ENCODE peak calls at places on chromosome 3, in nine cellular contexts. V is hepatocyte, D is neural progenitor cell, X is MM.1S, Q is HCT116, I is GM23338, Y is SK-N-SH, R is OCI-LY7, O is PC-3. N is an unnamed sample.
A peak's percentile ranks its signal among the peaks of the same experiment; 100 is the strongest.

GRCh38 chr3:5565026-5565425 is 377.5 kb downstream of the EDEM1 start:
- DNase-seq in R (peak; percentile 4), V (peak; percentile 17), O (no peak), Q (no peak), I (no peak), D (no peak), Y (no peak), X (no peak), N (no peak)

GRCh38 chr3:188734395-188734794 is 437.4 kb upstream of the TPRG1 start:
- DNase-seq in O (no peak), D (no peak), Y (no peak), X (no peak), V (no peak), Q (no peak), R (no peak), I (no peak), N (no peak)

GRCh38 chr3:114743746-114744145 is 403.3 kb downstream of the ZBTB20 start:
- DNase-seq in Q (no peak), X (no peak), V (no peak), I (no peak), O (no peak), R (no peak), Y (no peak), D (no peak), N (no peak)

GRCh38 chr3:174937488-174937887 is 78.4 kb downstream of the NAALADL2 start:
- DNase-seq in X (peak; percentile 25), R (no peak), O (peak; percentile 85), D (no peak), I (no peak), Y (no peak), V (no peak), Q (no peak), N (peak; percentile 88)

GRCh38 chr3:67018105-67018788 is 20.1 kb downstream of the KBTBD8 start:
- DNase-seq in R (peak; percentile 58), O (no peak), V (no peak), I (no peak), Y (no peak), Q (no peak), D (no peak), X (no peak), N (no peak)

GRCh38 chr3:57957823-57958222 is 50.4 kb upstream of the FLNB start:
- DNase-seq in V (no peak), Q (no peak), I (no peak), Y (no peak), O (no peak), D (no peak), R (no peak), X (no peak), N (no peak)

GRCh38 chr3:69718832-69719231 is 20.4 kb upstream of the MITF start:
- DNase-seq in I (peak; percentile 67), O (no peak), R (no peak), Q (no peak), Y (no peak), V (no peak), D (no peak), X (no peak), N (no peak)

GRCh38 chr3:31925271-31925630 is 55.8 kb downstream of the OSBPL10 start:
- DNase-seq in X (no peak), I (no peak), O (no peak), Q (no peak), R (peak; percentile 60), D (no peak), Y (no peak), V (no peak), N (no peak)

GRCh38 chr3:115141018-115141757 is 5.9 kb downstream of the ZBTB20 start:
- DNase-seq in V (no peak), X (no peak), Y (no peak), I (no peak), O (no peak), Q (no peak), D (no peak), R (no peak), N (no peak)

GRCh38 chr3:192090586-192090985 is 629.6 kb downstream of the PYDC2 start:
- DNase-seq in O (peak; percentile 13), D (peak; percentile 41), Q (peak; percentile 24), V (no peak), X (peak; percentile 20), R (peak; percentile 67), Y (no peak), I (peak; percentile 61), N (no peak)

GRCh38 chr3:177729939-177730700 is 532.8 kb upstream of the TBL1XR1 start:
- DNase-seq in I (no peak), Q (no peak), R (no peak), V (no peak), O (no peak), X (no peak), D (no peak), Y (peak; percentile 42), N (no peak)
- TF ChIP-seq EZH2phosphoT487 in I (no peak), Q (no peak), R (no peak), V (no peak), O (no peak), X (no peak), D (no peak), Y (no peak), N (no peak)

GRCh38 chr3:88462241-88462640 is 312.5 kb downstream of the C3orf38 start:
- DNase-seq in X (no peak), D (no peak), O (peak; percentile 15), Y (no peak), I (no peak), V (no peak), Q (no peak), R (no peak), N (no peak)
- TF ChIP-seq EZH2phosphoT487 in X (no peak), D (no peak), O (no peak), Y (no peak), I (no peak), V (no peak), Q (no peak), R (no peak), N (no peak)

GRCh38 chr3:56502738-56503137 is 34.5 kb upstream of the ERC2 start:
- DNase-seq in R (no peak), O (no peak), I (no peak), Q (no peak), D (no peak), Y (no peak), V (no peak), X (no peak), N (no peak)
- TF ChIP-seq EZH2phosphoT487 in R (no peak), O (no peak), I (no peak), Q (no peak), D (no peak), Y (no peak), V (no peak), X (no peak), N (no peak)

GRCh38 chr3:111534701-111535100 is 7.3 kb upstream of the CD96 start:
- DNase-seq in V (no peak), Y (no peak), D (no peak), Q (no peak), X (no peak), I (no peak), O (peak; percentile 78), R (no peak), N (peak; percentile 78)

GRCh38 chr3:111531446-111531845 is 10.6 kb upstream of the CD96 start:
- DNase-seq in D (no peak), R (no peak), V (no peak), I (no peak), Q (no peak), Y (no peak), X (no peak), O (peak; percentile 23), N (peak; percentile 77)
- TF ChIP-seq EZH2phosphoT487 in D (no peak), R (no peak), V (no peak), I (no peak), Q (no peak), Y (no peak), X (no peak), O (no peak), N (no peak)

GRCh38 chr3:7270731-7271130 is 409.8 kb downstream of the GRM7 start:
- DNase-seq in Y (no peak), Q (no peak), R (no peak), O (no peak), I (no peak), V (no peak), D (no peak), X (no peak), N (no peak)

GRCh38 chr3:7271631-7272030 is 410.7 kb downstream of the GRM7 start:
- DNase-seq in Q (no peak), R (no peak), V (no peak), D (no peak), I (no peak), O (no peak), X (no peak), Y (no peak), N (no peak)

GRCh38 chr3:7275396-7275795 is 414.5 kb downstream of the GRM7 start:
- DNase-seq in V (no peak), R (no peak), X (no peak), I (no peak), D (no peak), Q (no peak), Y (no peak), O (no peak), N (no peak)

DNA sequence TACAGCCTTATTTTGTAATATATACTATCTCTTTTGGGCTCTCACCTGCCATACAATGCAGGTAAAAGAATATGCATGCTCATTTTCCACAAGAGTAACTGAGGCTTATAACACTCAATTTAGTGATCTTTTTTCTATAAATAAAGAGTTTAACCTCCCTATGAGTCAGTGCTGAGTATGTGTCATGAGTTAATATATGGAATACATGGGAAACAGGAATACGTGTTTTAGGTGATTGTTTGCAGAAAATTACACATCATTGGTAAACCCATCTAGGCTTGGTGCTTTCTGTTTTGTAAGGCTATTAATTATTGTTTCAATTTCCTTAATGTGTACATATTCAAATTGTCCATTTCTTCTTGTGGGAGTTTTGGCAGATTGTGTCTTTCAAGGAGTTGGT is 411.3 kb downstream of the GRM7 start:
- DNase-seq in R (no peak), Y (no peak), O (no peak), X (no peak), V (no peak), Q (no peak), I (no peak), D (no peak), N (no peak)
- TF ChIP-seq EZH2phosphoT487 in R (no peak), Y (no peak), O (no peak), X (no peak), V (no peak), Q (no peak), I (no peak), D (no peak), N (no peak)

GRCh38 chr3:190537131-190537530 is 23.2 kb downstream of the IL1RAP start:
- DNase-seq in R (no peak), X (no peak), V (no peak), Y (no peak), D (no peak), Q (no peak), I (no peak), O (no peak), N (peak; percentile 33)

GRCh38 chr3:190533511-190534282 is 19.8 kb downstream of the IL1RAP start:
- DNase-seq in I (peak; percentile 33), Y (no peak), V (peak; percentile 36), D (no peak), R (no peak), X (no peak), O (peak; percentile 79), Q (no peak), N (peak; percentile 97)

GRCh38 chr3:190532626-190533155 is 18.8 kb downstream of the IL1RAP start:
- DNase-seq in Y (no peak), R (no peak), V (no peak), O (no peak), I (no peak), D (no peak), X (no peak), Q (no peak), N (no peak)

GRCh38 chr3:190534986-190535385 is 21.1 kb downstream of the IL1RAP start:
- DNase-seq in I (no peak), Y (no peak), X (no peak), R (no peak), D (no peak), V (no peak), O (peak; percentile 48), Q (no peak), N (peak; percentile 20)

GRCh38 chr3:190534386-190534785 is 20.5 kb downstream of the IL1RAP start:
- DNase-seq in R (no peak), X (no peak), Q (no peak), D (no peak), V (no peak), Y (no peak), I (no peak), O (no peak), N (peak; percentile 51)
- TF ChIP-seq EZH2phosphoT487 in R (no peak), X (no peak), Q (no peak), D (no peak), V (no peak), Y (no peak), I (no peak), O (no peak), N (no peak)